ENCODE peak calls at places on chromosome 15, in six cellular contexts. I, W, Q, F, K and Z are unnamed samples.

GRCh38 chr15:74821091-74821789 is 5.2 kb upstream of the CPLX3 start:
- DNase-seq in I (no peak), W (no peak), Q (peak; percentile 76), F (no peak), K (no peak), Z (no peak)

GRCh38 chr15:74531144-74531811 is 9.7 kb upstream of the ARID3B start:
- DNase-seq in I (no peak), W (peak; percentile 74), Q (no peak), F (no peak), K (no peak), Z (no peak)

GRCh38 chr15:47599806-47600205 is 117.5 kb upstream of the SEMA6D start:
- DNase-seq in I (no peak), W (no peak), Q (no peak), F (no peak), K (no peak), Z (no peak)

GRCh38 chr15:58348095-58348812 is 83.5 kb upstream of the LIPC start:
- DNase-seq in I (no peak), W (no peak), Q (peak; percentile 36), F (no peak), K (no peak), Z (no peak)

GRCh38 chr15:74320358-74321247 is 46.8 kb downstream of the CYP11A1 start:
- DNase-seq in I (peak; percentile 47), W (peak; percentile 67), Q (peak; percentile 48), F (peak; percentile 78), K (peak; percentile 81), Z (no peak)

GRCh38 chr15:50940506-50940905 is 32.0 kb downstream of the AP4E1 start:
- DNase-seq in I (no peak), W (peak; percentile 42), Q (no peak), F (peak; percentile 14), K (no peak), Z (no peak)

GRCh38 chr15:49706805-49707204 is 86.0 kb downstream of the DTWD1 start:
- DNase-seq in I (no peak), W (no peak), Q (no peak), F (peak; percentile 64), K (no peak), Z (no peak)

GRCh38 chr15:45919806-45920205 is 285.0 kb downstream of the SQOR start:
- DNase-seq in I (no peak), W (peak; percentile 72), Q (no peak), F (peak; percentile 26), K (no peak), Z (no peak)

GRCh38 chr15:65377105-65377975 is 462 bp downstream of the IGDCC3 start:
- DNase-seq in I (no peak), W (peak; percentile 48), Q (no peak), F (no peak), K (peak; percentile 71), Z (no peak)

GRCh38 chr15:74042603-74043424 is 39.5 kb downstream of the GOLGA6A start:
- DNase-seq in I (no peak), W (no peak), Q (no peak), F (no peak), K (no peak), Z (no peak)

GRCh38 chr15:60423540-60423939 is 25.8 kb upstream of the ANXA2 start:
- DNase-seq in I (no peak), W (peak; percentile 93), Q (peak; percentile 11), F (peak; percentile 75), K (peak; percentile 31), Z (no peak)

GRCh38 chr15:67750371-67750770 is 74.9 kb upstream of the SKOR1 start:
- DNase-seq in I (no peak), W (no peak), Q (no peak), F (no peak), K (no peak), Z (no peak)

GRCh38 chr15:46892621-46893160 is 824.6 kb upstream of the SEMA6D start:
- DNase-seq in I (no peak), W (no peak), Q (no peak), F (peak; percentile 26), K (no peak), Z (no peak)

GRCh38 chr15:70055601-70056051 is 42.1 kb downstream of the TLE3 start:
- DNase-seq in I (no peak), W (no peak), Q (no peak), F (no peak), K (no peak), Z (no peak)

GRCh38 chr15:25426896-25427610 is 11.8 kb downstream of the UBE3A start:
- DNase-seq in I (no peak), W (no peak), Q (no peak), F (no peak), K (no peak), Z (no peak)

GRCh38 chr15:64105113-64105704 is 9.4 kb downstream of the SNX1 start:
- DNase-seq in I (no peak), W (peak; percentile 89), Q (no peak), F (peak; percentile 78), K (no peak), Z (no peak)

GRCh38 chr15:25177955-25178801 is 223.4 kb downstream of the SNRPN start:
- DNase-seq in I (no peak), W (no peak), Q (no peak), F (no peak), K (no peak), Z (peak; percentile 55)

GRCh38 chr15:29935296-29936020 is 113.2 kb upstream of the TJP1 start:
- DNase-seq in I (no peak), W (no peak), Q (no peak), F (peak; percentile 21), K (no peak), Z (peak; percentile 20)
- TF ChIP-seq CTCF in I (no peak), W (no peak), Q (no peak), F (peak; percentile 51), K (no peak), Z (no peak)

GRCh38 chr15:101150723-101151040 is 101.2 kb downstream of the CHSY1 start:
- DNase-seq in I (no peak), W (no peak), Q (no peak), F (no peak), K (no peak), Z (no peak)

GRCh38 chr15:101149864-101150722 is 101.8 kb downstream of the CHSY1 start:
- DNase-seq in I (no peak), W (no peak), Q (no peak), F (no peak), K (no peak), Z (no peak)

GRCh38 chr15:101153801-101154656 is 97.8 kb downstream of the CHSY1 start:
- DNase-seq in I (no peak), W (no peak), Q (no peak), F (no peak), K (no peak), Z (no peak)

GRCh38 chr15:101151286-101151685 is 100.6 kb downstream of the CHSY1 start:
- DNase-seq in I (no peak), W (no peak), Q (peak; percentile 39), F (no peak), K (no peak), Z (no peak)

DNA sequence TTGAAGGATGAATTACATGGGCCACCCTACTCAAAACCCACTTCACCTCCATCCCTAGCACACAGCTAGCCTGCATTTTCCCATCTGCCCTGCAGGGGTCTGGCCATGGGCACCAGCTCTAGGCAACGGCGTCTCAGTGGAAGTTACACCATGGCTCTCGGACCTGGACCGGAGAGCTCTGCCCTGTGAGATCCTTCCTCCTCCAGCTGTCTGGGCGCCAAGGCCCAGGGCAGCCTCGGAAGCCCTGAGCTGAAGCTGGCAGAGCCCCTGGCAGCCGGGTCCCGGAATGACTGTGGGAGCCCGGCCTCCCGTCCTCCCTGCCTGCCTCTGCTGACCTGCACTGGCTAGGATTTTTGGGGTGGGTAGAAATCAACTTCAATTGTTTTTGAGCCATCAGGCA is 98.9 kb downstream of the CHSY1 start:
- DNase-seq in I (no peak), W (no peak), Q (peak; percentile 52), F (no peak), K (no peak), Z (no peak)
- TF ChIP-seq CTCF in I (no peak), W (peak; percentile 39), Q (peak; percentile 61), F (peak; percentile 60), K (peak; percentile 37), Z (peak; percentile 66)

GRCh38 chr15:71752604-71753289 is 57.6 kb upstream of the NR2E3 start:
- DNase-seq in I (no peak), W (peak; percentile 92), Q (peak; percentile 60), F (peak; percentile 82), K (peak; percentile 17), Z (no peak)
- TF ChIP-seq CTCF in I (no peak), W (peak; percentile 68), Q (peak; percentile 43), F (peak; percentile 72), K (peak; percentile 30), Z (peak; percentile 58)

GRCh38 chr15:41581110-41581509 is 22.1 kb downstream of the TYRO3 start:
- DNase-seq in I (no peak), W (peak; percentile 23), Q (peak; percentile 23), F (peak; percentile 27), K (no peak), Z (no peak)

GRCh38 chr15:41583795-41584194 is 24.8 kb downstream of the TYRO3 start:
- DNase-seq in I (no peak), W (no peak), Q (no peak), F (no peak), K (no peak), Z (no peak)

GRCh38 chr15:41584636-41585139 is 25.7 kb downstream of the TYRO3 start:
- DNase-seq in I (no peak), W (peak; percentile 25), Q (no peak), F (peak; percentile 40), K (no peak), Z (no peak)

DNA sequence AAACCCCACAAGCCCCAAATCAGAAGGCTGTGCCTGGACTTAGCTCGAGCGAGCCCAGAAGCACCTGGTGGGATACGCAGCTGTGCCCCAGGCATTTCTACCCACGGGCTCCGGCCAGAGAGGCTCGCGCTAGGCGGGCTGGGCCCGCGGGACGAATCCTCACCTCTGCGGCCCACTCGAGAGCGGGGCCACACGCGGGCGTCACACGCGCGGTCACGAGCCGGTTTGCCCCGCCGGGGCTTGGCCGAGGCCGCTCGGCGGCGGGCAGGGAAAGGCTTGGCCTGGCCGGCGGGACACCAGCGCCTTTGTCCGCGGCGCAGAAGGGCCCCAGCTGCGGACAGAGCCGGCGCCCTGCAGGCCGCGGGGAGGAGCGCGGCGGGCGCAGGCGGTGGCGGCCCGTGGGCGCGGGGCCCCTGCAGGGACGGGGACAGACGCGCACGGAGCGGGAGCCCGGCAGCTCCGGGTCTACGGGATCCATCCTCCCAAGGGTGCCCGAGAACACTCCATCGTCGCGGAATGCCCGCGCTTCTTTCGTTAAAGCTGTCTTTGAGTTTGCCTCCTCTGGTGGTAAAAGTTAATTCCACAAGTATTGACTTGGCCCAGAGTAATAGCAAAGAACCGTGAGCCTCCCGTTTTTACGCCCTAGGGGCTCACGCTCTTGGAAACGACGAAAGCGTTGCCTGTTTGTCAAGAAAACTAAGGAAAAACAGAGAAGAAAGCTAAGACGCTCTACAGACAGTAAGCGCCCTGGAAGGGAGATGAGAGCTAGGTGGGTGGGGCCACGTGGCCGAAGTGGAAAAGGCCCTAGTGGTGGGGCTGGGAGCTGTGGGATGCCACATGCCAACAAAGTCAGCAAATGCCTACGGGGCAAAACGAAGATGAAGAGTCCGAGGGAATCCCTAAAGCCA is 26.4 kb downstream of the TYRO3 start:
- DNase-seq in I (no peak), W (peak; percentile 66), Q (no peak), F (peak; percentile 73), K (peak; percentile 42), Z (no peak)
- TF ChIP-seq CTCF in I (no peak), W (peak; percentile 56), Q (no peak), F (peak; percentile 51), K (peak; percentile 28), Z (peak; percentile 72)